ENCODE peak calls at places on chromosomes 1 and 21, in six cellular contexts. One of them, this sample, is unnamed.

GRCh38 chr1:55679971-55680370 is 464.8 kb upstream of the USP24 start:
- DNase-seq in K562: no peak
- DNase-seq in GM12891: no peak
- DNase-seq in GM12878: no peak
- DNase-seq in HepG2: no peak
- DNase-seq in H1: no peak
- DNase-seq in this sample: no peak

GRCh38 chr1:41152622-41153044 is 89.5 kb downstream of the SCMH1 start:
- DNase-seq in K562: no peak
- DNase-seq in GM12891: no peak
- DNase-seq in GM12878: no peak
- DNase-seq in HepG2: no peak
- DNase-seq in H1: no peak
- DNase-seq in this sample: no peak

GRCh38 chr1:81682490-81682889 is 118.2 kb upstream of the ADGRL2 start:
- DNase-seq in K562: no peak
- DNase-seq in GM12891: no peak
- DNase-seq in GM12878: no peak
- DNase-seq in HepG2: no peak
- DNase-seq in H1: no peak
- DNase-seq in this sample: no peak

GRCh38 chr1:24900985-24901781 is 28.9 kb downstream of the RUNX3 start:
- DNase-seq in K562: no peak
- DNase-seq in GM12891: no peak
- DNase-seq in GM12878: no peak
- DNase-seq in HepG2: no peak
- DNase-seq in H1: peak
- DNase-seq in this sample: peak

GRCh38 chr1:154727409-154727808 is 119.4 kb upstream of the ADAR start:
- DNase-seq in K562: no peak
- DNase-seq in GM12891: no peak
- DNase-seq in GM12878: peak
- DNase-seq in HepG2: no peak
- DNase-seq in H1: no peak
- DNase-seq in this sample: no peak

GRCh38 chr1:64212023-64212422 is 8.6 kb downstream of the UBE2U start:
- DNase-seq in K562: no peak
- DNase-seq in GM12891: no peak
- DNase-seq in GM12878: no peak
- DNase-seq in HepG2: no peak
- DNase-seq in H1: no peak
- DNase-seq in this sample: no peak

GRCh38 chr1:205582471-205583291 is 49.1 kb downstream of the ELK4 start:
- DNase-seq in K562: no peak
- DNase-seq in GM12891: no peak
- DNase-seq in GM12878: no peak
- DNase-seq in HepG2: no peak
- DNase-seq in H1: no peak
- DNase-seq in this sample: no peak

GRCh38 chr21:42691901-42692559 is 38.6 kb downstream of the PDE9A start:
- DNase-seq in K562: no peak
- DNase-seq in GM12891: no peak
- DNase-seq in GM12878: no peak
- DNase-seq in HepG2: no peak
- DNase-seq in H1: no peak
- DNase-seq in this sample: no peak

GRCh38 chr1:18192182-18192581 is 84.6 kb downstream of the IGSF21 start:
- DNase-seq in K562: no peak
- DNase-seq in GM12891: no peak
- DNase-seq in GM12878: no peak
- DNase-seq in HepG2: no peak
- DNase-seq in H1: no peak
- DNase-seq in this sample: no peak

GRCh38 chr21:33762798-33763572 is 120.7 kb downstream of the ITSN1 start:
- DNase-seq in K562: no peak
- DNase-seq in GM12891: no peak
- DNase-seq in GM12878: no peak
- DNase-seq in HepG2: no peak
- DNase-seq in H1: no peak
- DNase-seq in this sample: no peak

GRCh38 chr1:89060091-89060490 is 4.9 kb downstream of the GBP1 start:
- DNase-seq in K562: no peak
- DNase-seq in GM12891: no peak
- DNase-seq in GM12878: no peak
- DNase-seq in HepG2: no peak
- DNase-seq in H1: no peak
- DNase-seq in this sample: no peak

GRCh38 chr21:29558331-29558730 is 259.6 kb downstream of the BACH1 start:
- DNase-seq in K562: no peak
- DNase-seq in GM12891: no peak
- DNase-seq in GM12878: no peak
- DNase-seq in HepG2: no peak
- DNase-seq in H1: no peak
- DNase-seq in this sample: no peak

GRCh38 chr1:111369177-111369576 is 58.4 kb downstream of the OVGP1 start:
- DNase-seq in K562: no peak
- DNase-seq in GM12891: no peak
- DNase-seq in GM12878: no peak
- DNase-seq in HepG2: no peak
- DNase-seq in H1: no peak
- DNase-seq in this sample: no peak

GRCh38 chr1:108575241-108575850 is 15.4 kb downstream of the EEIG2 start:
- DNase-seq in K562: no peak
- DNase-seq in GM12891: no peak
- DNase-seq in GM12878: no peak
- DNase-seq in HepG2: no peak
- DNase-seq in H1: no peak
- DNase-seq in this sample: no peak

GRCh38 chr1:11600901-11601300 is 53.3 kb downstream of the FBXO2 start:
- DNase-seq in K562: no peak
- DNase-seq in GM12891: no peak
- DNase-seq in GM12878: no peak
- DNase-seq in HepG2: no peak
- DNase-seq in H1: no peak
- DNase-seq in this sample: no peak

GRCh38 chr1:87210151-87210550 is 118.5 kb upstream of the LMO4 start:
- DNase-seq in K562: no peak
- DNase-seq in GM12891: no peak
- DNase-seq in GM12878: no peak
- DNase-seq in HepG2: no peak
- DNase-seq in H1: no peak
- DNase-seq in this sample: no peak

GRCh38 chr1:113858982-113859381 is 12.5 kb downstream of the PTPN22 start:
- DNase-seq in K562: no peak
- DNase-seq in GM12891: no peak
- DNase-seq in GM12878: no peak
- DNase-seq in HepG2: no peak
- DNase-seq in H1: no peak
- DNase-seq in this sample: no peak

GRCh38 chr1:70290248-70290647 is 64.3 kb downstream of the ANKRD13C start:
- DNase-seq in K562: no peak
- DNase-seq in GM12891: no peak
- DNase-seq in GM12878: no peak
- DNase-seq in HepG2: no peak
- DNase-seq in H1: no peak
- DNase-seq in this sample: no peak

GRCh38 chr1:65630855-65631254 is 161.8 kb upstream of the PDE4B start:
- DNase-seq in K562: no peak
- DNase-seq in GM12891: no peak
- DNase-seq in GM12878: no peak
- DNase-seq in HepG2: no peak
- DNase-seq in H1: no peak
- DNase-seq in this sample: no peak

GRCh38 chr1:30060738-30061137 is 662.6 kb downstream of the MATN1 start:
- DNase-seq in K562: no peak
- DNase-seq in GM12891: no peak
- DNase-seq in GM12878: no peak
- DNase-seq in HepG2: no peak
- DNase-seq in H1: no peak
- DNase-seq in this sample: no peak

GRCh38 chr1:113660053-113660452 is 99.2 kb downstream of the PHTF1 start:
- DNase-seq in K562: no peak
- DNase-seq in GM12891: no peak
- DNase-seq in GM12878: no peak
- DNase-seq in HepG2: no peak
- DNase-seq in H1: no peak
- DNase-seq in this sample: no peak

GRCh38 chr1:42736571-42737200 is 3.4 kb downstream of the CLDN19 start:
- DNase-seq in K562: no peak
- DNase-seq in GM12891: no peak
- DNase-seq in GM12878: no peak
- DNase-seq in HepG2: no peak
- DNase-seq in H1: no peak
- DNase-seq in this sample: no peak

GRCh38 chr21:31560479-31560878 is 99.0 kb upstream of the SOD1 start:
- DNase-seq in K562: no peak
- DNase-seq in GM12891: no peak
- DNase-seq in GM12878: no peak
- DNase-seq in HepG2: no peak
- DNase-seq in H1: no peak
- DNase-seq in this sample: no peak
- TF ChIP-seq TAF1 in K562: no peak
- TF ChIP-seq TAF1 in GM12891: no peak
- TF ChIP-seq TAF1 in GM12878: no peak
- TF ChIP-seq TAF1 in HepG2: no peak
- TF ChIP-seq TAF1 in H1: no peak
- TF ChIP-seq TAF1 in this sample: no peak

GRCh38 chr21:39348355-39349210 is at the start of gene HMGN1:
- DNase-seq in K562: peak
- DNase-seq in GM12891: peak
- DNase-seq in GM12878: peak
- DNase-seq in HepG2: peak
- DNase-seq in H1: peak
- DNase-seq in this sample: peak
- TF ChIP-seq POLR2A in K562: peak
- TF ChIP-seq POLR2A in GM12891: no peak
- TF ChIP-seq POLR2A in GM12878: peak
- TF ChIP-seq POLR2A in HepG2: peak
- TF ChIP-seq POLR2A in H1: peak
- TF ChIP-seq POLR2A in this sample: peak

GRCh38 chr21:45353200-45353599 is 51.8 kb upstream of the COL18A1 start:
- DNase-seq in K562: no peak
- DNase-seq in GM12891: no peak
- DNase-seq in GM12878: no peak
- DNase-seq in HepG2: no peak
- DNase-seq in H1: no peak
- DNase-seq in this sample: no peak
- TF ChIP-seq TAF1 in K562: no peak
- TF ChIP-seq TAF1 in GM12891: no peak
- TF ChIP-seq TAF1 in GM12878: no peak
- TF ChIP-seq TAF1 in HepG2: no peak
- TF ChIP-seq TAF1 in H1: no peak
- TF ChIP-seq TAF1 in this sample: no peak

DNA sequence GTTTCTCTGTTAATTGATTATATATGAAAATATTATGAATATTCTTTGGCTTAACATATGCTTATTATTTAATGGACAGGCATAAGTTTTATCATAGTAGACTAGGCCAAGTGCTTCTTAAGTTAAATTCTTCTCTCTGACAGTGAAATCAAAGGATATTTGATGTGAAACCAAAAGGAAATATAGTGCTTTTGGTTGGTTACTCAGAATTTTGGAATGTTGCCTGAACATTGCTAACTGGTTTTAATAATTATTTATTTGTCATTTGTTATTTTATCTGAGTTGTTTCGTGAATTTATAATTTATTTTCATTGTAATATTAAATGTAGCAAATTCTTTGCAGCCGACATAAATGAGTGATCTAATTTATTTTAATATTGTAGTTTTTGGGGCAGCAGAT is 18.3 kb downstream of the HOOK1 start:
- DNase-seq in K562: no peak
- DNase-seq in GM12891: no peak
- DNase-seq in GM12878: no peak
- DNase-seq in HepG2: no peak
- DNase-seq in H1: no peak
- DNase-seq in this sample: no peak
- TF ChIP-seq POLR2A in K562: no peak
- TF ChIP-seq POLR2A in GM12891: no peak
- TF ChIP-seq POLR2A in GM12878: no peak
- TF ChIP-seq POLR2A in HepG2: no peak
- TF ChIP-seq POLR2A in H1: no peak
- TF ChIP-seq POLR2A in this sample: no peak

GRCh38 chr21:45391743-45392079 is 13.3 kb upstream of the COL18A1 start:
- DNase-seq in K562: no peak
- DNase-seq in GM12891: no peak
- DNase-seq in GM12878: no peak
- DNase-seq in HepG2: no peak
- DNase-seq in H1: no peak
- DNase-seq in this sample: no peak

GRCh38 chr21:45392206-45392971 is 12.6 kb upstream of the COL18A1 start:
- DNase-seq in K562: no peak
- DNase-seq in GM12891: no peak
- DNase-seq in GM12878: no peak
- DNase-seq in HepG2: no peak
- DNase-seq in H1: no peak
- DNase-seq in this sample: no peak

GRCh38 chr21:45390831-45391742 is 13.9 kb upstream of the COL18A1 start:
- DNase-seq in K562: no peak
- DNase-seq in GM12891: no peak
- DNase-seq in GM12878: no peak
- DNase-seq in HepG2: no peak
- DNase-seq in H1: no peak
- DNase-seq in this sample: no peak

GRCh38 chr21:45388611-45389296 is 16.2 kb upstream of the COL18A1 start:
- DNase-seq in K562: no peak
- DNase-seq in GM12891: no peak
- DNase-seq in GM12878: no peak
- DNase-seq in HepG2: no peak
- DNase-seq in H1: no peak
- DNase-seq in this sample: no peak

GRCh38 chr21:45390121-45390751 is 14.7 kb upstream of the COL18A1 start:
- DNase-seq in K562: no peak
- DNase-seq in GM12891: no peak
- DNase-seq in GM12878: no peak
- DNase-seq in HepG2: no peak
- DNase-seq in H1: no peak
- DNase-seq in this sample: no peak
- TF ChIP-seq TAF1 in K562: no peak
- TF ChIP-seq TAF1 in GM12891: no peak
- TF ChIP-seq TAF1 in GM12878: no peak
- TF ChIP-seq TAF1 in HepG2: no peak
- TF ChIP-seq TAF1 in H1: no peak
- TF ChIP-seq TAF1 in this sample: no peak

GRCh38 chr1:151790071-151790939 is at the start of gene TDRKH:
- DNase-seq in K562: peak
- DNase-seq in GM12891: peak
- DNase-seq in GM12878: peak
- DNase-seq in HepG2: peak
- DNase-seq in H1: peak
- DNase-seq in this sample: peak
- TF ChIP-seq POLR2A in K562: peak
- TF ChIP-seq POLR2A in GM12891: no peak
- TF ChIP-seq POLR2A in GM12878: peak
- TF ChIP-seq POLR2A in HepG2: peak
- TF ChIP-seq POLR2A in H1: peak
- TF ChIP-seq POLR2A in this sample: peak

GRCh38 chr1:74714429-74715362 is 18.2 kb downstream of the CRYZ start:
- DNase-seq in K562: no peak
- DNase-seq in GM12891: no peak
- DNase-seq in GM12878: no peak
- DNase-seq in HepG2: no peak
- DNase-seq in H1: no peak
- DNase-seq in this sample: no peak
- TF ChIP-seq TAF1 in K562: no peak
- TF ChIP-seq TAF1 in GM12891: no peak
- TF ChIP-seq TAF1 in GM12878: no peak
- TF ChIP-seq TAF1 in HepG2: no peak
- TF ChIP-seq TAF1 in H1: no peak
- TF ChIP-seq TAF1 in this sample: no peak

This sample was measured in GM12892.